ENCODE peak calls at places on chromosomes 3 and 15, in seven cellular contexts. K, F, J, P, N, U and Q are unnamed samples. For H3K9me3, the result is how much of the 10 kb centered on the place peaks cover.

GRCh38 chr3:130950641-130951040 is 56.8 kb downstream of the ATP2C1 start:
- DNase-seq in N (no peak), K (peak), P (peak), U (peak), F (no peak), J (no peak), Q (no peak)

GRCh38 chr3:45938858-45939257 is 4.4 kb upstream of the CXCR6 start:
- DNase-seq in N (peak), F (peak), U (peak), K (peak), P (peak), J (peak), Q (peak)

GRCh38 chr15:76199106-76200082 is 111.9 kb downstream of the ETFA start:
- DNase-seq in K (peak), F (no peak), N (peak), J (peak), P (peak), U (peak), Q (no peak)

GRCh38 chr15:77986891-77987764 is 90.4 kb downstream of the TBC1D2B start:
- DNase-seq in J (peak), F (no peak), U (no peak), N (no peak), P (no peak), K (no peak), Q (no peak)

GRCh38 chr3:72475258-72476138 is 372.7 kb downstream of the SHQ1 start:
- DNase-seq in K (no peak), F (no peak), U (no peak), P (no peak), N (no peak), J (no peak), Q (no peak)

GRCh38 chr3:187896664-187897063 is 151.4 kb upstream of the BCL6 start:
- DNase-seq in F (no peak), U (no peak), P (no peak), N (no peak), K (no peak), J (peak), Q (no peak)

GRCh38 chr15:62920569-62921502 is 121.7 kb upstream of the TPM1 start:
- DNase-seq in F (no peak), N (no peak), J (peak), U (peak), P (peak), K (peak), Q (no peak)

GRCh38 chr3:137012097-137012501 is 54.3 kb downstream of the IL20RB start:
- DNase-seq in J (no peak), P (peak), N (no peak), U (peak), K (peak), F (no peak), Q (no peak)

GRCh38 chr15:31511707-31512310 is 185.2 kb downstream of the KLF13 start:
- DNase-seq in F (no peak), U (no peak), N (no peak), K (no peak), P (no peak), J (no peak), Q (no peak)

GRCh38 chr3:22960326-22960984 is 242.7 kb upstream of the UBE2E2 start:
- DNase-seq in N (peak), J (peak), F (peak), U (peak), P (peak), K (peak), Q (peak)
- H3K4me3 ChIP-seq in N (no peak), J (no peak), F (no peak), U (no peak), P (no peak), K (no peak), Q (peak)

GRCh38 chr3:8841472-8841871 is 72.1 kb upstream of the OXTR start:
- DNase-seq in N (no peak), F (no peak), K (no peak), J (no peak), P (no peak), U (no peak), Q (no peak)

GRCh38 chr3:8840556-8840955 is 71.1 kb upstream of the OXTR start:
- DNase-seq in K (peak), F (peak), U (peak), J (no peak), P (peak), N (no peak), Q (no peak)

GRCh38 chr3:8838239-8838638 is 68.8 kb upstream of the OXTR start:
- DNase-seq in K (no peak), F (no peak), P (no peak), N (no peak), J (no peak), U (no peak), Q (no peak)

GRCh38 chr3:8838765-8839423 is 69.5 kb upstream of the OXTR start:
- DNase-seq in F (no peak), N (no peak), J (no peak), U (no peak), P (no peak), K (no peak), Q (no peak)

DNA sequence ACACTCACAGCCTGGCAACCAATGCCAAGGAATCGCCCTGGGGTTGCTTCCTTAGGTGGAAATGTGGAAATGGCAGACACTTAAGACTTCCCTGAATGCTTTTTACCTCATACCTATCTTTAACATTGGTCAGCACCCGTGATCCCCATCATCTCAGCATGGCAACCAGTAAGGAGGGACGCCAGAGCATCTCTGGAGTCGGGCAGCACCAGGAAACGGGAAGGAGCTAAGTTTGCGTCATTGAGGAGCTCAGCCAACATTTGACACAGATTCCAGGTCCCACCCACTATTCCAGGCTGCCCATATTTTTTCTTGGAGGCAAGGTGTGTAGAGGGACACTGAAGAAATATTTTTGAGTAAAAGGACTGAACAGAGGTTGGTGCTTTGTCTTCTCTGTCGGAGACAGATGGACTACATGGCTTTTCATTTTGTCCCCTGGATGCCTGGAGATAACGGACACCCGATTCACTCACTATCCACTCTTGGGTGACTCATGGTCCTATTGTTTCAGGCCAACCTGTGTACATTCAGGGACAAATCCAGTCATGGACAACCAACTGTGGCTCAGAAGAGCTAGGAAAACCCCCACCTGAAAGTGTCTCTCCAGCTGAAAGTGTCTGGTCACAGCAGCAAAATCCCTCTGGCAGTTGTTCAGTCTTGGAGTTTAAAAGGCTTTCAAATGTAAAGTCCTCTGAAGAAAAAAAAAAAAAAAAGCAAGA is 70.4 kb upstream of the OXTR start:
- DNase-seq in K (peak), F (no peak), P (no peak), U (no peak), J (no peak), N (no peak), Q (no peak)
- H3K27ac ChIP-seq in K (no peak), F (no peak), P (peak), U (no peak), J (no peak), N (no peak), Q (no peak)

GRCh38 chr15:33047077-33047476 is 147.4 kb downstream of the FMN1 start:
- DNase-seq in P (no peak), U (no peak), J (no peak), K (no peak), N (no peak), F (no peak), Q (no peak)
- H3K9me3 ChIP-seq in P (under half), U (under half), J (under half), K (under half), N (under half), F (under half), Q (under half)

GRCh38 chr3:8659242-8659641 is 14.6 kb upstream of the SSUH2 start:
- DNase-seq in F (no peak), J (no peak), N (no peak), U (no peak), K (no peak), P (no peak), Q (no peak)
- H3K4me3 ChIP-seq in F (no peak), J (no peak), N (no peak), U (no peak), K (no peak), P (no peak), Q (no peak)

GRCh38 chr3:112640333-112640863 is 545 bp downstream of the CCDC80 start:
- DNase-seq in K (peak), F (peak), U (peak), N (no peak), P (peak), J (peak), Q (no peak)

GRCh38 chr3:112640864-112641751 is at the start of gene CCDC80:
- DNase-seq in U (peak), J (peak), K (peak), F (peak), P (peak), N (peak), Q (no peak)

GRCh38 chr3:112638327-112639020 is 2.5 kb downstream of the CCDC80 start:
- DNase-seq in J (peak), N (no peak), U (no peak), P (no peak), F (no peak), K (no peak), Q (no peak)

GRCh38 chr3:112637700-112638099 is 3.2 kb downstream of the CCDC80 start:
- DNase-seq in K (no peak), F (no peak), U (no peak), P (no peak), J (peak), N (no peak), Q (no peak)

GRCh38 chr3:112639451-112640332 is 1.3 kb downstream of the CCDC80 start:
- DNase-seq in J (peak), U (no peak), K (no peak), N (no peak), F (no peak), P (no peak), Q (no peak)
- H3K27ac ChIP-seq in J (peak), U (peak), K (peak), N (no peak), F (peak), P (peak), Q (no peak)